ENCODE peak calls at places on chromosomes 11 and 22, in five cellular contexts. D is spleen; G is stimulated activated CD8-positive, alpha-beta memory T cell treated with anti-CD3 and anti-CD28 coated beads, Interleukin-4, amount 100 ng/mL, for 1 hour; M is SW 1271; F is GM12878. I is an unnamed sample.

GRCh38 chr11:44857490-44857889 is 93.2 kb downstream of the TP53I11 start:
- DNase-seq in D (no peak), G (no peak), M (no peak), F (no peak), I (no peak)

GRCh38 chr11:68528630-68529029 is 68.1 kb downstream of the PPP6R3 start:
- DNase-seq in D (no peak), G (no peak), M (no peak), F (no peak), I (no peak)

GRCh38 chr11:26073646-26074045 is 258.3 kb upstream of the ANO3 start:
- DNase-seq in D (no peak), G (no peak), M (no peak), F (no peak), I (no peak)

GRCh38 chr22:46748206-46748947 is 10.3 kb upstream of the CERK start:
- DNase-seq in D (no peak), G (no peak), M (no peak), F (no peak), I (no peak)

GRCh38 chr11:64251986-64252837 is 882 bp downstream of the PLCB3 start:
- DNase-seq in D (no peak), G (no peak), M (peak), F (no peak), I (no peak)

GRCh38 chr11:64248578-64248977 is 1.8 kb upstream of the PPP1R14B start:
- DNase-seq in D (no peak), G (no peak), M (no peak), F (no peak), I (no peak)

GRCh38 chr11:4455439-4455838 is 6.3 kb downstream of the OR52K2 start:
- DNase-seq in D (no peak), G (no peak), M (no peak), F (no peak), I (no peak)

GRCh38 chr11:131841925-131842635 is 471.7 kb downstream of the NTM start:
- DNase-seq in D (no peak), G (no peak), M (no peak), F (no peak), I (no peak)

GRCh38 chr22:37043828-37044538 is 7.6 kb upstream of the KCTD17 start:
- DNase-seq in D (peak), G (no peak), M (no peak), F (no peak), I (peak)

GRCh38 chr11:33266418-33267215 is 9.4 kb downstream of the HIPK3 start:
- DNase-seq in D (no peak), G (no peak), M (no peak), F (no peak), I (no peak)

GRCh38 chr11:7246179-7246578 is 5.5 kb upstream of the SYT9 start:
- DNase-seq in D (no peak), G (no peak), M (no peak), F (no peak), I (no peak)

GRCh38 chr11:36309779-36310178 is 13.7 kb downstream of the PRR5L start:
- DNase-seq in D (no peak), G (no peak), M (no peak), F (no peak), I (no peak)

GRCh38 chr11:44658451-44658850 is 68.3 kb upstream of the TSPAN18 start:
- DNase-seq in D (no peak), G (no peak), M (no peak), F (no peak), I (peak)

GRCh38 chr11:68270334-68271022 is 1.3 kb downstream of the C11orf24 start:
- DNase-seq in D (no peak), G (no peak), M (no peak), F (no peak), I (peak)

GRCh38 chr11:12569499-12570040 is 104.7 kb upstream of the TEAD1 start:
- DNase-seq in D (no peak), G (no peak), M (no peak), F (no peak), I (no peak)

GRCh38 chr22:45612451-45612901 is 59.2 kb upstream of the ATXN10 start:
- DNase-seq in D (no peak), G (no peak), M (no peak), F (no peak), I (no peak)

GRCh38 chr11:102064316-102064715 is 17.1 kb downstream of the CFAP300 start:
- DNase-seq in D (no peak), G (no peak), M (no peak), F (no peak), I (no peak)

GRCh38 chr11:133577403-133577802 is 45.1 kb upstream of the OPCML start:
- DNase-seq in D (no peak), G (no peak), M (no peak), F (no peak), I (no peak)

GRCh38 chr22:35422145-35422544 is 22.2 kb downstream of the MCM5 start:
- DNase-seq in D (no peak), G (no peak), M (no peak), F (no peak), I (no peak)

GRCh38 chr11:74754507-74755255 is 6.0 kb downstream of the RNF169 start:
- DNase-seq in D (no peak), G (no peak), M (peak), F (peak), I (no peak)

GRCh38 chr11:111922803-111923202 is 4.1 kb downstream of the C11orf52 start:
- DNase-seq in D (no peak), G (no peak), M (no peak), F (no peak), I (no peak)

I was measured in HuH-7.